ENCODE peak calls at places on chromosomes 12 and 14, in six cellular contexts. U is colonic mucosa, O is iPS DF 6.9, I is MM.1S, X is testis, B is uterus. D is an unnamed sample.

GRCh38 chr12:132282950-132283771 is 46.2 kb downstream of the GALNT9 start:
- DNase-seq in U (no peak), O (peak), I (no peak), X (no peak), B (no peak), D (no peak)

GRCh38 chr12:23093488-23093887 is 468.5 kb downstream of the ETNK1 start:
- DNase-seq in U (no peak), O (no peak), I (no peak), X (no peak), B (no peak), D (no peak)

GRCh38 chr12:125403843-125404242 is 338.6 kb downstream of the AACS start:
- DNase-seq in U (no peak), O (no peak), I (no peak), X (no peak), B (no peak), D (no peak)

GRCh38 chr12:623865-624372 is 39.3 kb downstream of the NINJ2 start:
- DNase-seq in U (no peak), O (no peak), I (no peak), X (no peak), B (no peak), D (no peak)

GRCh38 chr12:100189241-100190012 is 11.2 kb upstream of the ACTR6 start:
- DNase-seq in U (no peak), O (no peak), I (no peak), X (no peak), B (no peak), D (no peak)

GRCh38 chr14:72741836-72742681 is 151.8 kb downstream of the DPF3 start:
- DNase-seq in U (peak), O (no peak), I (no peak), X (peak), B (no peak), D (no peak)

GRCh38 chr12:77995436-77996167 is 164.9 kb downstream of the NAV3 start:
- DNase-seq in U (no peak), O (no peak), I (no peak), X (no peak), B (no peak), D (peak)

GRCh38 chr14:104956290-104956890 is 21.8 kb downstream of the AHNAK2 start:
- DNase-seq in U (no peak), O (no peak), I (no peak), X (no peak), B (no peak), D (no peak)

GRCh38 chr12:5154091-5154490 is 110.4 kb downstream of the KCNA5 start:
- DNase-seq in U (no peak), O (peak), I (no peak), X (no peak), B (no peak), D (no peak)

GRCh38 chr12:109764776-109765492 is 51.3 kb downstream of the FAM222A start:
- DNase-seq in U (no peak), O (no peak), I (no peak), X (no peak), B (no peak), D (no peak)

GRCh38 chr12:31021181-31021580 is 52.5 kb upstream of the DDX11 start:
- DNase-seq in U (no peak), O (no peak), I (no peak), X (no peak), B (no peak), D (no peak)

GRCh38 chr14:77843155-77843554 is 43.2 kb downstream of the ADCK1 start:
- DNase-seq in U (no peak), O (no peak), I (no peak), X (no peak), B (no peak), D (no peak)
- H3K27ac ChIP-seq in U (no peak), O (no peak), I (no peak), X (no peak), B (no peak), D (no peak)

GRCh38 chr12:96121271-96121711 is 72.9 kb upstream of the ELK3 start:
- DNase-seq in U (no peak), O (no peak), I (peak), X (no peak), B (no peak), D (no peak)

GRCh38 chr12:96117460-96117859 is 76.7 kb upstream of the ELK3 start:
- DNase-seq in U (no peak), O (no peak), I (no peak), X (no peak), B (no peak), D (no peak)

DNA sequence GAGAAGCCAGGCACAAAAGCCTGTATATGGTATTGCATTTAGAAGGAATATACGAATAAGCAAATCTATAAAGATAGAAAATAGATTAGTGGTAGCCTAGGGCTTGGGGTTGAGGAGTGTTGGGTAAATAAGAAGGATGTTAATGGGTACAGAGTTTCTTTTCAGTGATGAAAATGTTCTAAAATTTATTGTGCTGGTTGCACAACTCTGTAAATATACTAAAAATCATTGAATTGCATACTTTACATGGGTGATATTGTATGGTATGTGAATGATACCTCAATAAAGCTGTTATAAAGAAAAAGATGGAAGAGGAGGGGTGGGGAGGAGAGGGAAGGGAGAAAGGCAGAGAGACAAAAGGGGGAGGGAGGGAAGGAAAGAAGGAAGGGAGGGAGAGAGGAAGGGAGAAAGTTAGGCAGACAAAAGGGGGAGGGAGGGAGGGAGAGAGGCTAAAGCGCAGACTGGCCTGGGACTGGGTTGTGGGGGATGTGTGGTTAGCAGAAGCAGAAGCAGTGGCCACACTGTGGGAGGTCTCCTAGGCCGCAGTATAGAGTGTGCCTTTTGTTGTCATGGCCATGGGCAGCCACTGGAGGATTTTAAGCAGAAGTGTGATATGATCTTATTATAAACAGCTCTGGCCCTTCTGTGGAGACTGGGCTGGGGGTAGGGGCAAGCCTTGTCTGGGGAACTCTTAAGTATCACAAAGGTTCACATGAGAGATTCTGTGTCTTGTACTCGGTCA is 73.6 kb upstream of the ELK3 start:
- DNase-seq in U (peak), O (no peak), I (no peak), X (no peak), B (no peak), D (no peak)
- H3K4me3 ChIP-seq in U (no peak), O (no peak), I (no peak), X (no peak), B (no peak), D (no peak)

GRCh38 chr14:22508150-22508457 is 80.9 kb downstream of the DAD1 start:
- DNase-seq in U (no peak), O (no peak), I (no peak), X (no peak), B (no peak), D (no peak)

GRCh38 chr14:22509751-22510300 is 79.2 kb downstream of the DAD1 start:
- DNase-seq in U (no peak), O (no peak), I (no peak), X (no peak), B (no peak), D (no peak)

GRCh38 chr14:22508662-22509035 is 80.4 kb downstream of the DAD1 start:
- DNase-seq in U (no peak), O (no peak), I (no peak), X (no peak), B (no peak), D (no peak)

GRCh38 chr14:22510527-22511110 is 78.4 kb downstream of the DAD1 start:
- DNase-seq in U (no peak), O (no peak), I (no peak), X (no peak), B (no peak), D (peak)

GRCh38 chr14:22509036-22509709 is 79.9 kb downstream of the DAD1 start:
- DNase-seq in U (no peak), O (no peak), I (no peak), X (no peak), B (no peak), D (no peak)
- H3K27ac ChIP-seq in U (no peak), O (no peak), I (no peak), X (no peak), B (peak), D (no peak)

GRCh38 chr14:103140316-103141109 is 17.3 kb downstream of the TNFAIP2 start:
- DNase-seq in U (no peak), O (no peak), I (peak), X (no peak), B (no peak), D (no peak)

GRCh38 chr14:103142031-103142430 is 18.8 kb downstream of the TNFAIP2 start:
- DNase-seq in U (no peak), O (no peak), I (no peak), X (no peak), B (no peak), D (no peak)

GRCh38 chr14:103142903-103143302 is 19.6 kb downstream of the TNFAIP2 start:
- DNase-seq in U (no peak), O (no peak), I (no peak), X (no peak), B (no peak), D (no peak)

GRCh38 chr14:103139371-103140016 is 16.2 kb downstream of the TNFAIP2 start:
- DNase-seq in U (no peak), O (no peak), I (no peak), X (no peak), B (no peak), D (no peak)

GRCh38 chr14:103141117-103141796 is 18.0 kb downstream of the TNFAIP2 start:
- DNase-seq in U (peak), O (no peak), I (peak), X (peak), B (no peak), D (no peak)
- H3K4me3 ChIP-seq in U (no peak), O (no peak), I (peak), X (no peak), B (no peak), D (no peak)

GRCh38 chr12:104648746-104649145 is 192.0 kb downstream of the CHST11 start:
- DNase-seq in U (no peak), O (no peak), I (no peak), X (no peak), B (no peak), D (no peak)
- H3K27ac ChIP-seq in U (no peak), O (no peak), I (no peak), X (no peak), B (no peak), D (no peak)

GRCh38 chr14:64756712-64757111 is 52.5 kb downstream of the PLEKHG3 start:
- DNase-seq in U (no peak), O (no peak), I (no peak), X (no peak), B (no peak), D (no peak)
- H3K4me3 ChIP-seq in U (no peak), O (no peak), I (no peak), X (no peak), B (no peak), D (no peak)

DNA sequence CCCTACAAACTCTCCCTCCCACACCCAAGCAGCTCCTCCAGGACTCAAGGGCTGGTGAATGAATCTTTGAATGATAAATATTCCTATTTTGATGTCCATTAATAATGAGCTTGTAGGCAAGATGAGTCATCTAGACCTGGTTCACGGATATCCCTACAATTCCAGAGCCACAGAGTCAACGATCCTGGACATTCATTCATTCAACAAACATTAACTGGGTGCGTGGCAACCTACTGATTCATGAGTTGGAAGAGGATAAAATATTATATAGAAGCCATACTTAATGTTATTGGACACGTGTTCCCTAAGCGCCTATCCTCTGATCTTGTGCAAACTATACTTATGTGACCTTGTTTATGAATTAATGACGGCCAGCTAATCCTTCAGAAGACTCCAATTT is 420 bp upstream of the OTUB2 start:
- DNase-seq in U (no peak), O (no peak), I (no peak), X (no peak), B (no peak), D (no peak)
- H3K27ac ChIP-seq in U (no peak), O (no peak), I (no peak), X (no peak), B (no peak), D (no peak)

DNA sequence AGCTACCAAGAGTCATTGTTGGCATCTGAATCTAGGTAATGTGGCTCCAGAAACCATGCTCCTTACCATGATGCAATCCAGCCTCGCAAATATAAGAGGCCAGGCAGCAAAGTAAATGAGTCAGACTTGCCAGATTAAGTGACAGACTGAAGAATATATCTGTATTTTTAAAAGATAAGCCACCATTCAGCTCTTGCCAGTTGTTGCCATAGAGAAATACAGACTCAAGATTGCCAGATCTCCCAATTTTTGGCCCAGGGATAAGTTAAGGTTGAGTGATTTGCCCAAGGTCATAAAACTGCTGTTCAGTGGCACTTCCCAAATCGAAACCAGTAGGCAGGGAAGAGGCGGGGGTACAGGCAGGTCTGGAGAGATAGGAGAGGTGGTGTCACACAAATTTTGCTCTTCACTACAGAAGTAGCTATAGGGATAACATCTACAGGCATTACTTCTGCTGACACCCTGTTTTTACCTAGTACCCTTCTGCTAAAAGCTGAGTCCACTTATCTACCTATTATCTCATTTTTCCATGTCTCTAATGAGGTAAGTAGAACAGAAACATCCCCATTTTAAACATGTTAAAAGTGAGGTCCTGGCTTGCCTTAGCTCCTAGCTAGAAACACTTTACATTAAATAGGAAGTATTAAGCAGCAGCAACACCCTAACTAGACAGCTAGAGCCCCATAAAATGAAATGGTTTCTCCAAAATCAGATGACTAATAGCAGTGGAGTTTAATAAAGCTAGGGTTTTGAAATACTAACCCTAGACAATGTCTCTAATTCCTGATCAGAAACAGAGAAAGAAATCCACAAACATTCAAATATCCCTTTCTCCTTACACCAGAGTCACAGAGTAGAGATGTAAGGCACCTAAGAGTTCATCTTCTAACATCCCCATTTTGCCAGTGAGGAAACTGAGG is 19.5 kb downstream of the DCAF5 start:
- DNase-seq in U (no peak), O (no peak), I (no peak), X (no peak), B (no peak), D (peak)
- H3K4me3 ChIP-seq in U (no peak), O (no peak), I (no peak), X (no peak), B (no peak), D (no peak)

DNA sequence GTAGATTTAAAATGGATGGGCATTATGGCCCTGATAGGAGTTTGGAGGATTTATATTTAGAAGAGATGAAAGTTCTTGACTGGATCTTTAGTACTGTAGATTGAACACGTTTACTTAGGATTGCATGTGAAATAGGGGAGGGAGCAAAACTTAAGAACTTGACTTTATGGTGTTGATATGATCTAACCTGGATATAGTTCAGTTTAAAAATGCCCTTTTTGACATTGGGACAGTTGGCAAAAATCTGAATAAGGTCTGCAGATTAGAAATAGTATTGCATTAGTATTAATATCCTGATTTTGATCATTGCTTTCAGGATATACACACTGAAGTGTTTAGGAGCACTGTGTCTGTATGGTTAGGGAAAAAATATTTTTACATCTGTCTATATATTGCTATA is 9.6 kb downstream of the TMBIM6 start:
- DNase-seq in U (no peak), O (no peak), I (no peak), X (no peak), B (no peak), D (no peak)
- H3K27ac ChIP-seq in U (no peak), O (no peak), I (no peak), X (no peak), B (no peak), D (no peak)

GRCh38 chr14:61643546-61643945 is 51.8 kb upstream of the HIF1A start:
- DNase-seq in U (no peak), O (no peak), I (no peak), X (no peak), B (no peak), D (no peak)

GRCh38 chr14:61645247-61645646 is 50.1 kb upstream of the HIF1A start:
- DNase-seq in U (no peak), O (no peak), I (no peak), X (no peak), B (no peak), D (no peak)

GRCh38 chr14:61646366-61647101 is 48.8 kb upstream of the HIF1A start:
- DNase-seq in U (no peak), O (no peak), I (no peak), X (no peak), B (no peak), D (no peak)

GRCh38 chr14:61644185-61644584 is 51.1 kb upstream of the HIF1A start:
- DNase-seq in U (no peak), O (no peak), I (no peak), X (no peak), B (no peak), D (no peak)

GRCh38 chr14:61644834-61645233 is 50.5 kb upstream of the HIF1A start:
- DNase-seq in U (no peak), O (no peak), I (no peak), X (no peak), B (no peak), D (no peak)
- H3K4me3 ChIP-seq in U (no peak), O (no peak), I (no peak), X (no peak), B (no peak), D (no peak)

D was measured in brain microvascular endothelial cell.